ENCODE peak calls at places on chromosomes 6 and 20, in eight cellular contexts. G is ovary, H is right atrium auricular region, L is AG04450, U is mesendoderm, O is right lobe of liver, V is colonic mucosa, S is A673. M is an unnamed sample.

GRCh38 chr6:69917834-69918233 is 51.5 kb downstream of the COL19A1 start:
- DNase-seq in G (no peak), H (no peak), L (no peak), U (peak), O (no peak), V (no peak), S (peak), M (no peak)

GRCh38 chr6:88380618-88381288 is 214.6 kb upstream of the CNR1 start:
- DNase-seq in G (no peak), H (no peak), L (no peak), U (no peak), O (no peak), V (no peak), S (no peak), M (no peak)

GRCh38 chr6:113362542-113363430 is 494.4 kb upstream of the MARCKS start:
- DNase-seq in G (no peak), H (no peak), L (no peak), U (peak), O (no peak), V (no peak), S (no peak), M (no peak)

GRCh38 chr6:3617192-3617631 is 134.3 kb downstream of the PXDC1 start:
- DNase-seq in G (no peak), H (peak), L (no peak), U (no peak), O (no peak), V (no peak), S (peak), M (peak)

GRCh38 chr6:10073326-10073725 is 341.5 kb downstream of the TFAP2A start:
- DNase-seq in G (no peak), H (no peak), L (no peak), U (no peak), O (no peak), V (no peak), S (peak), M (no peak)

GRCh38 chr6:134819858-134820495 is 129.9 kb downstream of the ALDH8A1 start:
- DNase-seq in G (no peak), H (no peak), L (no peak), U (no peak), O (peak), V (no peak), S (no peak), M (no peak)

GRCh38 chr6:160347259-160348208 is 644 bp upstream of the SLC22A3 start:
- DNase-seq in G (peak), H (no peak), L (no peak), U (peak), O (peak), V (peak), S (no peak), M (peak)

GRCh38 chr6:40894962-40895799 is 143.8 kb downstream of the UNC5CL start:
- DNase-seq in G (peak), H (no peak), L (peak), U (peak), O (peak), V (peak), S (peak), M (peak)

GRCh38 chr20:63392465-63393365 is 31.6 kb upstream of the CHRNA4 start:
- DNase-seq in G (no peak), H (no peak), L (no peak), U (no peak), O (no peak), V (no peak), S (no peak), M (no peak)

GRCh38 chr6:157034433-157035230 is 257.5 kb downstream of the ARID1B start:
- DNase-seq in G (no peak), H (no peak), L (no peak), U (peak), O (no peak), V (no peak), S (peak), M (no peak)

GRCh38 chr20:9503530-9504251 is 10.7 kb upstream of the LAMP5 start:
- DNase-seq in G (no peak), H (no peak), L (no peak), U (peak), O (no peak), V (no peak), S (peak), M (peak)

GRCh38 chr20:46099491-46100287 is 9.9 kb upstream of the NCOA5 start:
- DNase-seq in G (no peak), H (no peak), L (no peak), U (peak), O (peak), V (no peak), S (no peak), M (peak)

GRCh38 chr20:38722708-38723068 is 1.6 kb upstream of the SLC32A1 start:
- DNase-seq in G (no peak), H (no peak), L (no peak), U (peak), O (no peak), V (no peak), S (no peak), M (peak)

GRCh38 chr20:63044605-63045004 is 37.8 kb upstream of the BHLHE23 start:
- DNase-seq in G (no peak), H (no peak), L (no peak), U (no peak), O (peak), V (no peak), S (no peak), M (no peak)

GRCh38 chr6:52663935-52664184 is 7.1 kb upstream of the TMEM14A start:
- DNase-seq in G (no peak), H (no peak), L (no peak), U (no peak), O (no peak), V (no peak), S (no peak), M (no peak)

GRCh38 chr6:32192608-32193039 is at the start of gene GPSM3:
- DNase-seq in G (peak), H (no peak), L (no peak), U (peak), O (peak), V (peak), S (no peak), M (peak)
- H3K27ac ChIP-seq in G (no peak), H (peak), L (peak), U (peak), O (peak), V (peak), S (peak), M (no peak)

GRCh38 chr20:34983089-34983820 is 27.6 kb downstream of the MYH7B start:
- DNase-seq in G (no peak), H (no peak), L (no peak), U (no peak), O (no peak), V (no peak), S (no peak), M (no peak)
- H3K4me3 ChIP-seq in G (no peak), H (no peak), L (no peak), U (no peak), O (no peak), V (no peak), S (no peak), M (no peak)

GRCh38 chr6:133608620-133609019 is 280.3 kb upstream of the TCF21 start:
- DNase-seq in G (no peak), H (no peak), L (no peak), U (no peak), O (no peak), V (no peak), S (no peak), M (no peak)
- H3K27ac ChIP-seq in G (no peak), H (no peak), L (peak), U (no peak), O (no peak), V (no peak), S (no peak), M (no peak)

GRCh38 chr20:10672579-10673127 is 1.1 kb downstream of the JAG1 start:
- DNase-seq in G (peak), H (peak), L (no peak), U (peak), O (peak), V (peak), S (peak), M (peak)
- H3K4me3 ChIP-seq in G (peak), H (peak), L (peak), U (peak), O (peak), V (peak), S (peak), M (peak)

GRCh38 chr6:56378507-56378906 is 131.1 kb upstream of the COL21A1 start:
- DNase-seq in G (no peak), H (no peak), L (no peak), U (no peak), O (no peak), V (no peak), S (no peak), M (no peak)
- H3K27ac ChIP-seq in G (no peak), H (no peak), L (no peak), U (no peak), O (no peak), V (no peak), S (no peak), M (no peak)

GRCh38 chr6:8180327-8181161 is 78.2 kb upstream of the EEF1E1 start:
- DNase-seq in G (no peak), H (no peak), L (peak), U (peak), O (no peak), V (no peak), S (no peak), M (peak)
- H3K4me3 ChIP-seq in G (no peak), H (no peak), L (no peak), U (no peak), O (no peak), V (no peak), S (no peak), M (no peak)

GRCh38 chr6:122388945-122389344 is 10.5 kb upstream of the HSF2 start:
- DNase-seq in G (no peak), H (no peak), L (no peak), U (no peak), O (no peak), V (no peak), S (no peak), M (no peak)
- H3K27ac ChIP-seq in G (no peak), H (no peak), L (no peak), U (no peak), O (no peak), V (no peak), S (no peak), M (no peak)

GRCh38 chr20:41124451-41125094 is 12.8 kb upstream of the PLCG1 start:
- DNase-seq in G (no peak), H (no peak), L (no peak), U (no peak), O (no peak), V (peak), S (no peak), M (no peak)
- H3K4me3 ChIP-seq in G (no peak), H (no peak), L (no peak), U (no peak), O (no peak), V (no peak), S (no peak), M (no peak)

M was measured in endodermal cell.